ENCODE peak calls at places on chromosomes 11 and 22, in four cellular contexts. One of them, this sample, is unnamed.

GRCh38 chr11:97751405-97751804 is 1269.3 kb upstream of the CNTN5 start:
- DNase-seq in cardiac fibroblast: no peak
- DNase-seq in astrocyte of the spinal cord: no peak
- DNase-seq in effector memory CD8-positive, alpha-beta T cell: no peak
- DNase-seq in this sample: no peak

GRCh38 chr11:69220581-69221051 is 64.9 kb downstream of the SMIM38 start:
- DNase-seq in effector memory CD8-positive, alpha-beta T cell: no peak
- DNase-seq in astrocyte of the spinal cord: no peak
- DNase-seq in cardiac fibroblast: no peak
- DNase-seq in this sample: peak

GRCh38 chr11:43879789-43880639 is 617 bp upstream of the ALKBH3 start:
- DNase-seq in astrocyte of the spinal cord: no peak
- DNase-seq in cardiac fibroblast: no peak
- DNase-seq in effector memory CD8-positive, alpha-beta T cell: no peak
- DNase-seq in this sample: no peak

GRCh38 chr11:118438314-118438931 is 2.1 kb downstream of the KMT2A start:
- DNase-seq in cardiac fibroblast: peak
- DNase-seq in effector memory CD8-positive, alpha-beta T cell: peak
- DNase-seq in astrocyte of the spinal cord: peak
- DNase-seq in this sample: no peak

GRCh38 chr22:50161508-50162390 is 8.8 kb upstream of the PANX2 start:
- DNase-seq in astrocyte of the spinal cord: no peak
- DNase-seq in cardiac fibroblast: no peak
- DNase-seq in effector memory CD8-positive, alpha-beta T cell: no peak
- DNase-seq in this sample: no peak

GRCh38 chr11:108556019-108556418 is 37.5 kb downstream of the EXPH5 start:
- DNase-seq in cardiac fibroblast: no peak
- DNase-seq in astrocyte of the spinal cord: no peak
- DNase-seq in effector memory CD8-positive, alpha-beta T cell: no peak
- DNase-seq in this sample: peak

GRCh38 chr11:22807855-22808558 is 21.6 kb downstream of the SVIP start:
- DNase-seq in cardiac fibroblast: peak
- DNase-seq in astrocyte of the spinal cord: peak
- DNase-seq in effector memory CD8-positive, alpha-beta T cell: no peak
- DNase-seq in this sample: no peak

GRCh38 chr11:11857769-11858168 is 16.0 kb downstream of the USP47 start:
- DNase-seq in effector memory CD8-positive, alpha-beta T cell: no peak
- DNase-seq in astrocyte of the spinal cord: no peak
- DNase-seq in cardiac fibroblast: no peak
- DNase-seq in this sample: no peak

GRCh38 chr22:30206964-30207363 is 39.6 kb downstream of the LIF start:
- DNase-seq in cardiac fibroblast: peak
- DNase-seq in effector memory CD8-positive, alpha-beta T cell: no peak
- DNase-seq in astrocyte of the spinal cord: peak
- DNase-seq in this sample: no peak